ENCODE peak calls at places on chromosomes 11 and 22, in four cellular contexts. One of them, this sample, is unnamed.

GRCh38 chr11:82906931-82907330 is 5.4 kb downstream of the DDIAS start:
- DNase-seq in omental fat pad: no peak
- DNase-seq in tibial artery: no peak
- DNase-seq in GM12865: no peak
- DNase-seq in this sample: no peak

GRCh38 chr22:34390400-34390799 is 470.1 kb upstream of the LARGE1 start:
- DNase-seq in GM12865: no peak
- DNase-seq in tibial artery: no peak
- DNase-seq in omental fat pad: no peak
- DNase-seq in this sample: no peak

GRCh38 chr11:83628622-83629347 is 342.6 kb upstream of the CCDC90B start:
- DNase-seq in tibial artery: no peak
- DNase-seq in GM12865: no peak
- DNase-seq in omental fat pad: no peak
- DNase-seq in this sample: no peak

GRCh38 chr11:112421854-112422253 is 161.2 kb upstream of the PLET1 start:
- DNase-seq in GM12865: no peak
- DNase-seq in tibial artery: no peak
- DNase-seq in omental fat pad: no peak
- DNase-seq in this sample: no peak

GRCh38 chr11:122691751-122692150 is 36.2 kb downstream of the UBASH3B start:
- DNase-seq in omental fat pad: no peak
- DNase-seq in tibial artery: no peak
- DNase-seq in GM12865: no peak
- DNase-seq in this sample: no peak

GRCh38 chr22:35629406-35630234 is 12.5 kb upstream of the MB start:
- DNase-seq in tibial artery: peak
- DNase-seq in GM12865: peak
- DNase-seq in omental fat pad: peak
- DNase-seq in this sample: peak

GRCh38 chr11:129115652-129116585 is 76.2 kb downstream of the ARHGAP32 start:
- DNase-seq in GM12865: no peak
- DNase-seq in tibial artery: no peak
- DNase-seq in omental fat pad: no peak
- DNase-seq in this sample: no peak

GRCh38 chr11:19905280-19905853 is 192.7 kb downstream of the NAV2 start:
- DNase-seq in GM12865: no peak
- DNase-seq in omental fat pad: no peak
- DNase-seq in tibial artery: no peak
- DNase-seq in this sample: no peak

GRCh38 chr11:22666700-22667439 is 459 bp downstream of the GAS2 start:
- DNase-seq in omental fat pad: no peak
- DNase-seq in tibial artery: no peak
- DNase-seq in GM12865: peak
- DNase-seq in this sample: no peak

GRCh38 chr22:20752104-20752741 is 21.7 kb upstream of the SERPIND1 start:
- DNase-seq in GM12865: no peak
- DNase-seq in omental fat pad: no peak
- DNase-seq in tibial artery: no peak
- DNase-seq in this sample: no peak

GRCh38 chr11:117703209-117703608 is 93.8 kb downstream of the DSCAML1 start:
- DNase-seq in omental fat pad: no peak
- DNase-seq in tibial artery: no peak
- DNase-seq in GM12865: no peak
- DNase-seq in this sample: no peak

GRCh38 chr22:31313366-31314147 is 21.3 kb upstream of the PIK3IP1 start:
- DNase-seq in omental fat pad: peak
- DNase-seq in GM12865: peak
- DNase-seq in tibial artery: peak
- DNase-seq in this sample: peak

GRCh38 chr11:61959678-61960077 is 7.8 kb downstream of the FTH1 start:
- DNase-seq in tibial artery: no peak
- DNase-seq in omental fat pad: no peak
- DNase-seq in GM12865: no peak
- DNase-seq in this sample: no peak

GRCh38 chr11:95975343-95975742 is 51.4 kb upstream of the MTMR2 start:
- DNase-seq in omental fat pad: no peak
- DNase-seq in GM12865: no peak
- DNase-seq in tibial artery: no peak
- DNase-seq in this sample: no peak

DNA sequence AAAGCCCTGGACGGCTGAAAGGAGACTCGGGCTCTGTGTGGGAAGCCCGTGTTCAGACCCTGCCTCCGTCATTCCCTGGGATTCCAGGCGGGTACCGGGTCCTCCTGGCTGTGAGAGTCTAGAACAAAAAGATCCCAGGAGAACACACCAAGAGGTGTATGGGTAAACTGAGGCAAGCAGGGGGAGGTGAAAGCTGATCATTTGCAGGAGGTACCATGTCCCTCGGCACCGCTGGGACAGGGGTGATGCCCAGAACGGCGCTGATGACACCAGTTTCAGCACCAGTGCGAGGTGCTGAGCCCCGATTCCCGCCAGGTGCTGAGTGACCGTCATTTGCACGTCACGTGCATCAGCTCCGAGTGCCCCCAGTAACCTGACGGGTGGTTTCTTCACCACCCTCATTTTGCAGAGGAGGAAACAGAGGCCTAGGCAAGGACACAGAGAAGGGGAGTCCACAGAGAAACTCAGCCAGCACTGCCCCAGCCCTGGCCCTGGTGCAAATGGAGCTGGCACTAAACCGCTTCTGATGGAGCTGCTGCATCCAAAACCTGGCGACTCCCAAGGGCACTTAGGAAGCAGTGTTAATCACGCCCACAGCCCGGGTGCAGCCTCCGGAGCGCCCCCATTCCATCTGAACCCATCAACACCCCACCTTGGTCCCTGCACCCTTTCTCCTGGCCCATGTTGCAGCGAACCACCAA is 16.8 kb downstream of the MACROD1 start:
- DNase-seq in GM12865: no peak
- DNase-seq in omental fat pad: no peak
- DNase-seq in tibial artery: no peak
- DNase-seq in this sample: no peak
- TF ChIP-seq CTCF in GM12865: no peak
- TF ChIP-seq CTCF in omental fat pad: no peak
- TF ChIP-seq CTCF in tibial artery: no peak
- TF ChIP-seq CTCF in this sample: no peak

GRCh38 chr22:38153821-38154562 is 27.6 kb downstream of the PLA2G6 start:
- DNase-seq in omental fat pad: no peak
- DNase-seq in tibial artery: no peak
- DNase-seq in GM12865: no peak
- DNase-seq in this sample: no peak
- TF ChIP-seq CTCF in omental fat pad: no peak
- TF ChIP-seq CTCF in tibial artery: no peak
- TF ChIP-seq CTCF in GM12865: no peak
- TF ChIP-seq CTCF in this sample: no peak

DNA sequence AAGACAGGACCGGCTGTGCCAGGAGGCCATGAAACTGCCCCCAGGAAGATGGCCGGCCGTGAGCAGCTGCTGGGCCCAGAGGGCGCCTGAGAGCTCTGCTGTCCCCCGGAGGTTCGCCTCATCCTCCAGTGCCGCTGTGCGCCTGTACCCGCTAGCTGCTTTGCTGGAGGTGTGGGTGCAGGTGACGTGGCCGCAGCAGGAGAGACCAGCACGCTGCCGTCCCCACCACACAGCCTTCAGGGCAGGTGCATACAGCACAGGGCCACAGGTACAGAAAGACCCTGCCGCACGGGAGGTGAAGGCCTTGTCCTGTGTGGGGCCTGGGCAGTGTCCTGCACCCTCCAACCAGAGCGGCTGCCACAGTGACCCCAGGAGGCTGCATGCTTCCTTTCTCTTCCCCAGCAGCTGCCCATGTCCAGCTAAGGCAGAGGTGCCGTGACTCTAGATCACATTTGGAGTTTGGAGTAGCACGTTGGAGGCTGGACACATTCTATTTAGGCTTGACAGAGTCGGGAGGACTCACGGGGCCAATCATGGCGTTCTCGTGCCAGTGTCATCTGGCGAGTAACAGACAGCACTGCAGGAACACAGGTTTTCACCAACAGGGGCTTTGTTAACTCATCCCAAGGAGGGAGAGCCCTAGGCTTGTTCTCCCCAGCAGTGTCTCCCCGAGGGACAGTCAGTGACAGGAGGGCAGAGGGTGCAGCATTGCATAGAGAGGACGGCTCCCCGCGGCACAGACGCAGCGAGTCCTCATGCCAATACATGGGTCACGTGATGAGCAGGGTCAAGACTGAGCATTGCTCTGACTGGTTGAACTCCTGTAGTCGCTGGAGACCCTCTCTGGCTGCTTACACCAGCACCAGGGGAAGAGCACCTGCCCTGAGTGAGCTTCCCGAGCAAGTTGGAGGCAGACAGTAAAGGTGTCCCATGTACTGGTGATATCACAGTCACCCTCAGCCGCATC is 18.7 kb upstream of the PANX2 start:
- DNase-seq in omental fat pad: no peak
- DNase-seq in GM12865: no peak
- DNase-seq in tibial artery: no peak
- DNase-seq in this sample: no peak
- TF ChIP-seq CTCF in omental fat pad: no peak
- TF ChIP-seq CTCF in GM12865: no peak
- TF ChIP-seq CTCF in tibial artery: no peak
- TF ChIP-seq CTCF in this sample: no peak

GRCh38 chr11:73236879-73237278 is 18.8 kb downstream of the P2RY2 start:
- DNase-seq in tibial artery: no peak
- DNase-seq in omental fat pad: no peak
- DNase-seq in GM12865: peak
- DNase-seq in this sample: peak
- TF ChIP-seq CTCF in tibial artery: peak
- TF ChIP-seq CTCF in omental fat pad: no peak
- TF ChIP-seq CTCF in GM12865: peak
- TF ChIP-seq CTCF in this sample: peak

DNA sequence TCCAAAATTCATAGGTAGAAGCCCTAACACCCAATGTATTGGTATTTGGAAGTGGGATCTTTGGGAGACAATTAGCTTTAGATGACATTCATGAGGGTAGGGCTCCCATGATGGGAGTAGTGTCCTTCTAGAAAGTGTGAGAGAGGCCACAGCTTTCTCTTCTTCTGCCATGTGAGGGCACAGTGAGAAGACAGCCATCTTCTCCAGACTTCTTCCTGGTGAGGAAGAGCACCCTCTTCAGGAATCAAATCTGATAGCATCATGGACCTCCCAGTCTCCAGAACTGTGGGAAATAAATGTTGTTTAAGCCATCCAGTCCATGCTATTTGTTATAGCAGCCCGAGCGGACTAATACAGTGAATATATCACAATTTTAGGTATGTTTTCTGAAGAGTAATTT is 96.9 kb downstream of the CNTN5 start:
- DNase-seq in GM12865: peak
- DNase-seq in omental fat pad: no peak
- DNase-seq in tibial artery: no peak
- DNase-seq in this sample: no peak
- TF ChIP-seq CTCF in GM12865: no peak
- TF ChIP-seq CTCF in omental fat pad: no peak
- TF ChIP-seq CTCF in tibial artery: no peak
- TF ChIP-seq CTCF in this sample: no peak

GRCh38 chr11:66638177-66639065 is at the start of gene RBM4:
- DNase-seq in omental fat pad: peak
- DNase-seq in GM12865: peak
- DNase-seq in tibial artery: peak
- DNase-seq in this sample: peak
- TF ChIP-seq CTCF in omental fat pad: no peak
- TF ChIP-seq CTCF in GM12865: no peak
- TF ChIP-seq CTCF in tibial artery: no peak
- TF ChIP-seq CTCF in this sample: no peak

DNA sequence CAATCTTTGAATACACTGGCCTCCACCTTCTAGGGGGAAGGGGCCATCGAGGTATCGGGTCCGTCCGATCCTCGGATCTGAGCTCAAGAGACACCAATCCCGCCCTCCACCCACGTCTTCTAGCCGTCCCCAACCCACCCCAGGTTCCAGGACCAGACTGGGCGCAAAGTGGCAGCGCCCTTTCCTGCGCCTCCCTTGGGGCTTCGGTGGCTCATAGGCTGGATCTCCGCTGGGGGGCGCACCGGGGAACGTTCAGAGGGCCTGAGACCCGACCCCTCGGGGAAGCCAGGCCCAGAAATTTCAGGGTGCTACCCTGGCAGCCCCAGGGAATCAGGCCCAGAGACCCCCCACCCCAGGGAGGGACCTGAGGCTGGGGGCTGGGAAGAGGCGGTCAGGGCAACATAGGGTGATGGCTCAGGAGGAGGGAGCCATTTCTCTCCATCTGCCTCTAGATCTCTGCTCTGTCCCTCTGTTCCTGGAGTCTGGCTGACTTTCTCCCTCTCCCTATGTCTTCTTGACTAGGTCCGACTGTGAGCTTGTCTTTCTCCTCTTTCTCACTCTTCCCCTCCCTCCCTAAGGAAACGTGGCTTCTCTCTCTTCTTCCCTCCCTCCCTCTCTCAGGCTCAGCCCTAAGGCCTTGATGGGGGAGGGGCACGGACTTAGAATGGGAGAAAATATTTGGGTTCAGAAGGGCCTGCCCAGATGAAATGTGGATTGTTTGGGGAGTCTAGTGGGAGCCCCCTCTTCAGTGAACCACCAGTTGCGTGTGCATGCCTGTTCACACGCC is 1.1 kb downstream of the CREB3L1 start:
- DNase-seq in omental fat pad: no peak
- DNase-seq in GM12865: peak
- DNase-seq in tibial artery: no peak
- DNase-seq in this sample: no peak
- TF ChIP-seq CTCF in omental fat pad: no peak
- TF ChIP-seq CTCF in GM12865: peak
- TF ChIP-seq CTCF in tibial artery: no peak
- TF ChIP-seq CTCF in this sample: peak

GRCh38 chr11:65013130-65013691 is 749 bp upstream of the ARL2 start:
- DNase-seq in tibial artery: peak
- DNase-seq in GM12865: peak
- DNase-seq in omental fat pad: peak
- DNase-seq in this sample: peak
- TF ChIP-seq CTCF in tibial artery: peak
- TF ChIP-seq CTCF in GM12865: peak
- TF ChIP-seq CTCF in omental fat pad: no peak
- TF ChIP-seq CTCF in this sample: peak

GRCh38 chr11:65266210-65266609 is 4.4 kb downstream of the POLA2 start:
- DNase-seq in omental fat pad: no peak
- DNase-seq in tibial artery: no peak
- DNase-seq in GM12865: no peak
- DNase-seq in this sample: no peak
- TF ChIP-seq CTCF in omental fat pad: no peak
- TF ChIP-seq CTCF in tibial artery: no peak
- TF ChIP-seq CTCF in GM12865: no peak
- TF ChIP-seq CTCF in this sample: no peak

This sample was measured in tibial nerve.